ENCODE peak calls at places on chromosomes 5 and 9, in six cellular contexts. One of them, this sample, is unnamed.

GRCh38 chr5:8613078-8613685 is 744.2 kb downstream of the MTRR start:
- DNase-seq in OCI-LY7: no peak
- DNase-seq in fibroblast of lung: no peak
- DNase-seq in astrocyte of the spinal cord: no peak
- DNase-seq in A549: no peak
- DNase-seq in AG10803: no peak
- DNase-seq in this sample: no peak

GRCh38 chr5:96567188-96567587 is 95.0 kb upstream of the CAST start:
- DNase-seq in OCI-LY7: no peak
- DNase-seq in fibroblast of lung: peak
- DNase-seq in astrocyte of the spinal cord: peak
- DNase-seq in A549: no peak
- DNase-seq in AG10803: peak
- DNase-seq in this sample: no peak

GRCh38 chr9:126228779-126229444 is 97.7 kb upstream of the MVB12B start:
- DNase-seq in OCI-LY7: peak
- DNase-seq in fibroblast of lung: peak
- DNase-seq in astrocyte of the spinal cord: peak
- DNase-seq in A549: peak
- DNase-seq in AG10803: peak
- DNase-seq in this sample: peak

GRCh38 chr9:2109066-2109650 is 94.0 kb downstream of the SMARCA2 start:
- DNase-seq in OCI-LY7: no peak
- DNase-seq in fibroblast of lung: peak
- DNase-seq in astrocyte of the spinal cord: peak
- DNase-seq in A549: no peak
- DNase-seq in AG10803: peak
- DNase-seq in this sample: no peak

GRCh38 chr5:138809391-138809790 is 56.2 kb downstream of the CTNNA1 start:
- DNase-seq in OCI-LY7: no peak
- DNase-seq in fibroblast of lung: peak
- DNase-seq in astrocyte of the spinal cord: no peak
- DNase-seq in A549: no peak
- DNase-seq in AG10803: peak
- DNase-seq in this sample: no peak

GRCh38 chr5:9490494-9491097 is 55.3 kb downstream of the SEMA5A start:
- DNase-seq in OCI-LY7: no peak
- DNase-seq in fibroblast of lung: no peak
- DNase-seq in astrocyte of the spinal cord: no peak
- DNase-seq in A549: no peak
- DNase-seq in AG10803: no peak
- DNase-seq in this sample: no peak

GRCh38 chr9:100472268-100472667 is 681 bp upstream of the TMEFF1 start:
- DNase-seq in OCI-LY7: peak
- DNase-seq in fibroblast of lung: no peak
- DNase-seq in astrocyte of the spinal cord: no peak
- DNase-seq in A549: no peak
- DNase-seq in AG10803: no peak
- DNase-seq in this sample: no peak

GRCh38 chr5:76714771-76715483 is 999 bp upstream of the F2R start:
- DNase-seq in OCI-LY7: no peak
- DNase-seq in fibroblast of lung: no peak
- DNase-seq in astrocyte of the spinal cord: no peak
- DNase-seq in A549: no peak
- DNase-seq in AG10803: no peak
- DNase-seq in this sample: no peak

GRCh38 chr9:23648651-23649050 is 177.4 kb downstream of the ELAVL2 start:
- DNase-seq in OCI-LY7: no peak
- DNase-seq in fibroblast of lung: no peak
- DNase-seq in astrocyte of the spinal cord: no peak
- DNase-seq in A549: no peak
- DNase-seq in AG10803: no peak
- DNase-seq in this sample: no peak

GRCh38 chr9:100092066-100092465 is 6.7 kb downstream of the ERP44 start:
- DNase-seq in OCI-LY7: no peak
- DNase-seq in fibroblast of lung: no peak
- DNase-seq in astrocyte of the spinal cord: no peak
- DNase-seq in A549: no peak
- DNase-seq in AG10803: no peak
- DNase-seq in this sample: no peak

GRCh38 chr5:432201-432927 is 10.6 kb upstream of the EXOC3 start:
- DNase-seq in OCI-LY7: no peak
- DNase-seq in fibroblast of lung: no peak
- DNase-seq in astrocyte of the spinal cord: no peak
- DNase-seq in A549: no peak
- DNase-seq in AG10803: no peak
- DNase-seq in this sample: no peak

GRCh38 chr9:108618906-108619550 is 236.8 kb downstream of the ACTL7B start:
- DNase-seq in OCI-LY7: no peak
- DNase-seq in fibroblast of lung: no peak
- DNase-seq in astrocyte of the spinal cord: peak
- DNase-seq in A549: no peak
- DNase-seq in AG10803: peak
- DNase-seq in this sample: no peak

GRCh38 chr5:14351845-14352712 is 208.9 kb downstream of the TRIO start:
- DNase-seq in OCI-LY7: peak
- DNase-seq in fibroblast of lung: peak
- DNase-seq in astrocyte of the spinal cord: peak
- DNase-seq in A549: peak
- DNase-seq in AG10803: peak
- DNase-seq in this sample: peak

GRCh38 chr5:109146611-109147010 is 263.2 kb downstream of the PJA2 start:
- DNase-seq in OCI-LY7: no peak
- DNase-seq in fibroblast of lung: peak
- DNase-seq in astrocyte of the spinal cord: no peak
- DNase-seq in A549: no peak
- DNase-seq in AG10803: no peak
- DNase-seq in this sample: no peak

GRCh38 chr9:138023394-138024124 is 146.0 kb downstream of the CACNA1B start:
- DNase-seq in OCI-LY7: no peak
- DNase-seq in fibroblast of lung: no peak
- DNase-seq in astrocyte of the spinal cord: no peak
- DNase-seq in A549: no peak
- DNase-seq in AG10803: no peak
- DNase-seq in this sample: no peak

GRCh38 chr5:120017523-120017922 is 388.2 kb downstream of the FAM170A start:
- DNase-seq in OCI-LY7: no peak
- DNase-seq in fibroblast of lung: peak
- DNase-seq in astrocyte of the spinal cord: no peak
- DNase-seq in A549: no peak
- DNase-seq in AG10803: peak
- DNase-seq in this sample: no peak

GRCh38 chr5:170145462-170145861 is 39.8 kb downstream of the FOXI1 start:
- DNase-seq in OCI-LY7: peak
- DNase-seq in fibroblast of lung: no peak
- DNase-seq in astrocyte of the spinal cord: no peak
- DNase-seq in A549: peak
- DNase-seq in AG10803: no peak
- DNase-seq in this sample: no peak

GRCh38 chr5:39014544-39014943 is 59.7 kb downstream of the RICTOR start:
- DNase-seq in OCI-LY7: no peak
- DNase-seq in fibroblast of lung: peak
- DNase-seq in astrocyte of the spinal cord: peak
- DNase-seq in A549: peak
- DNase-seq in AG10803: peak
- DNase-seq in this sample: no peak

GRCh38 chr9:110126986-110127864 is 80.7 kb downstream of the C9orf152 start:
- DNase-seq in OCI-LY7: no peak
- DNase-seq in fibroblast of lung: peak
- DNase-seq in astrocyte of the spinal cord: no peak
- DNase-seq in A549: no peak
- DNase-seq in AG10803: peak
- DNase-seq in this sample: no peak

GRCh38 chr9:14748373-14748772 is 25.8 kb upstream of the CER1 start:
- DNase-seq in OCI-LY7: no peak
- DNase-seq in fibroblast of lung: no peak
- DNase-seq in astrocyte of the spinal cord: no peak
- DNase-seq in A549: no peak
- DNase-seq in AG10803: no peak
- DNase-seq in this sample: no peak

GRCh38 chr9:94157408-94157801 is 73.1 kb downstream of the PTPDC1 start:
- DNase-seq in OCI-LY7: no peak
- DNase-seq in fibroblast of lung: no peak
- DNase-seq in astrocyte of the spinal cord: no peak
- DNase-seq in A549: no peak
- DNase-seq in AG10803: no peak
- DNase-seq in this sample: no peak

GRCh38 chr9:117656007-117656406 is 48.2 kb upstream of the TLR4 start:
- DNase-seq in OCI-LY7: no peak
- DNase-seq in fibroblast of lung: no peak
- DNase-seq in astrocyte of the spinal cord: no peak
- DNase-seq in A549: no peak
- DNase-seq in AG10803: no peak
- DNase-seq in this sample: no peak

GRCh38 chr5:132459983-132460834 is 30.4 kb downstream of the IRF1 start:
- DNase-seq in OCI-LY7: peak
- DNase-seq in fibroblast of lung: no peak
- DNase-seq in astrocyte of the spinal cord: no peak
- DNase-seq in A549: no peak
- DNase-seq in AG10803: no peak
- DNase-seq in this sample: no peak

GRCh38 chr5:59525957-59526356 is 367.6 kb downstream of the PDE4D start:
- DNase-seq in OCI-LY7: no peak
- DNase-seq in fibroblast of lung: peak
- DNase-seq in astrocyte of the spinal cord: peak
- DNase-seq in A549: peak
- DNase-seq in AG10803: peak
- DNase-seq in this sample: no peak

GRCh38 chr5:59522201-59522831 is 371.2 kb downstream of the PDE4D start:
- DNase-seq in OCI-LY7: no peak
- DNase-seq in fibroblast of lung: no peak
- DNase-seq in astrocyte of the spinal cord: no peak
- DNase-seq in A549: peak
- DNase-seq in AG10803: no peak
- DNase-seq in this sample: no peak

GRCh38 chr5:59529286-59529685 is 364.2 kb downstream of the PDE4D start:
- DNase-seq in OCI-LY7: no peak
- DNase-seq in fibroblast of lung: no peak
- DNase-seq in astrocyte of the spinal cord: no peak
- DNase-seq in A549: no peak
- DNase-seq in AG10803: no peak
- DNase-seq in this sample: no peak

GRCh38 chr5:59528226-59528862 is 365.2 kb downstream of the PDE4D start:
- DNase-seq in OCI-LY7: no peak
- DNase-seq in fibroblast of lung: no peak
- DNase-seq in astrocyte of the spinal cord: no peak
- DNase-seq in A549: no peak
- DNase-seq in AG10803: no peak
- DNase-seq in this sample: no peak

GRCh38 chr5:59525310-59525709 is 368.2 kb downstream of the PDE4D start:
- DNase-seq in OCI-LY7: no peak
- DNase-seq in fibroblast of lung: no peak
- DNase-seq in astrocyte of the spinal cord: no peak
- DNase-seq in A549: no peak
- DNase-seq in AG10803: no peak
- DNase-seq in this sample: no peak
- H3K4me3 ChIP-seq in OCI-LY7: no peak
- H3K4me3 ChIP-seq in fibroblast of lung: no peak
- H3K4me3 ChIP-seq in astrocyte of the spinal cord: no peak
- H3K4me3 ChIP-seq in A549: no peak
- H3K4me3 ChIP-seq in AG10803: no peak
- H3K4me3 ChIP-seq in this sample: no peak

GRCh38 chr5:143214458-143214857 is 189.0 kb downstream of the NR3C1 start:
- DNase-seq in OCI-LY7: no peak
- DNase-seq in fibroblast of lung: no peak
- DNase-seq in astrocyte of the spinal cord: no peak
- DNase-seq in A549: no peak
- DNase-seq in AG10803: no peak
- DNase-seq in this sample: no peak

GRCh38 chr5:143214890-143215289 is 188.6 kb downstream of the NR3C1 start:
- DNase-seq in OCI-LY7: no peak
- DNase-seq in fibroblast of lung: no peak
- DNase-seq in astrocyte of the spinal cord: no peak
- DNase-seq in A549: no peak
- DNase-seq in AG10803: no peak
- DNase-seq in this sample: peak

GRCh38 chr5:143212261-143212660 is 191.2 kb downstream of the NR3C1 start:
- DNase-seq in OCI-LY7: no peak
- DNase-seq in fibroblast of lung: no peak
- DNase-seq in astrocyte of the spinal cord: no peak
- DNase-seq in A549: no peak
- DNase-seq in AG10803: no peak
- DNase-seq in this sample: no peak

GRCh38 chr5:143213231-143213850 is 190.1 kb downstream of the NR3C1 start:
- DNase-seq in OCI-LY7: no peak
- DNase-seq in fibroblast of lung: peak
- DNase-seq in astrocyte of the spinal cord: peak
- DNase-seq in A549: no peak
- DNase-seq in AG10803: peak
- DNase-seq in this sample: peak

GRCh38 chr5:143213851-143214363 is 189.6 kb downstream of the NR3C1 start:
- DNase-seq in OCI-LY7: no peak
- DNase-seq in fibroblast of lung: no peak
- DNase-seq in astrocyte of the spinal cord: peak
- DNase-seq in A549: no peak
- DNase-seq in AG10803: peak
- DNase-seq in this sample: peak
- TF ChIP-seq CTCF in OCI-LY7: no peak
- TF ChIP-seq CTCF in fibroblast of lung: no peak
- TF ChIP-seq CTCF in astrocyte of the spinal cord: peak
- TF ChIP-seq CTCF in A549: no peak
- TF ChIP-seq CTCF in AG10803: peak
- TF ChIP-seq CTCF in this sample: peak

GRCh38 chr5:146072595-146072994 is 32.8 kb downstream of the PLAC8L1 start:
- DNase-seq in OCI-LY7: no peak
- DNase-seq in fibroblast of lung: no peak
- DNase-seq in astrocyte of the spinal cord: no peak
- DNase-seq in A549: no peak
- DNase-seq in AG10803: no peak
- DNase-seq in this sample: no peak
- H3K4me3 ChIP-seq in OCI-LY7: no peak
- H3K4me3 ChIP-seq in fibroblast of lung: no peak
- H3K4me3 ChIP-seq in astrocyte of the spinal cord: no peak
- H3K4me3 ChIP-seq in A549: no peak
- H3K4me3 ChIP-seq in AG10803: no peak
- H3K4me3 ChIP-seq in this sample: no peak

DNA sequence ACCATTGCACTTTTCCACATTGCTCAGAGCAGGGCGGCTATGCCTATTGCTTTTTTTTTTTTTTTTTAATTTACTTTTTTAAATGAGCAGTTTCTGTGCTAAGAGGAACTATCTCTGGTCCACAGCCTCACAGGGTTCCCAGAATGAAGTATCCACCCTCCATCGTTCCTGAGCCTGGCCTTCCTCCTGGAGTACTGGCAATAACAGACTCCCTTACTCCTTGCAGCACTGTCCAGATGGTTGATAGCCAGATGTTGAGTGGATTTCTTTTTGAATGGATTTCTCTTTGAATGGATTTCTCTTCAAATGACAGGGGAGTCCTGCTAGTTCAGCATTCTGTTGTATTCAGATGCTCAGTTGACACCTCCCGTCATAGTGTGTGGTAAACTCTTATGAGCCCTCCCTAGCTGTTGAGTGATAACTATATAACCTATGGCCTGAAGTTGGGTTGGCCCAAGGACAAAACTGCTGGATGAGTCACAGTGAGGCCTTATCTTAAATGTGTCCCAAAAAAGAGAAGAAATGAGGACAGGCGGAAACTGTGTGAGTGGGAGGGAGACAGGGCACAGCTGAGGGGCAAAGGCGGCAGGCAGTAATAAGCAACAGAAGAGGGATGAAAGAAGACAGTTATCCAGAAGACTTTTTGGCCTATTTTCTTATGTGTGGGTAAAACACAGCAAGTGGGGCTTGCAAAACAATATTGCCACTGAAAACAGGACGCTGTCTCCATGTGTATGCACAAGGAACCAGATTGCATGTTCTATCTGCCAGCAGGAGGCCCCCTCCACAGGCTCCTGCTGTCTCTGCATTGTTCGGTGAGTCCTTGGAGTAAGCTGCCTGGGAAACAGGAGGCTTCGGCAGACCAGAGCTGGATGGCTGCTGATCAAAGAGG is 209.5 kb upstream of the S1PR3 start:
- DNase-seq in OCI-LY7: no peak
- DNase-seq in fibroblast of lung: peak
- DNase-seq in astrocyte of the spinal cord: peak
- DNase-seq in A549: peak
- DNase-seq in AG10803: no peak
- DNase-seq in this sample: no peak
- TF ChIP-seq CTCF in OCI-LY7: peak
- TF ChIP-seq CTCF in fibroblast of lung: peak
- TF ChIP-seq CTCF in astrocyte of the spinal cord: peak
- TF ChIP-seq CTCF in A549: no peak
- TF ChIP-seq CTCF in AG10803: peak
- TF ChIP-seq CTCF in this sample: no peak

This sample was measured in GM06990.